ENCODE peak calls at places on chromosomes 4 and X, in seven cellular contexts. D, J, W, L, I, M and U are unnamed samples.

GRCh38 chr4:85995361-85995760 is 364.5 kb downstream of the MAPK10 start:
- ATAC-seq in M (peak), D (no peak), W (no peak), I (peak), L (no peak), J (no peak), U (peak)

GRCh38 chrX:153400146-153401132 is 711 bp downstream of the PNMA6E start:
- ATAC-seq in D (peak), I (peak), M (peak), L (no peak), J (peak), W (peak), U (peak)

GRCh38 chr4:121239951-121240350 is 75.8 kb upstream of the TNIP3 start:
- ATAC-seq in I (no peak), D (no peak), L (no peak), J (no peak), M (no peak), W (no peak), U (no peak)

GRCh38 chrX:149267878-149268813 is 237.0 kb downstream of the IDS start:
- ATAC-seq in L (no peak), W (no peak), D (no peak), J (no peak), I (peak), M (peak), U (no peak)

GRCh38 chrX:124497386-124497785 is 151.0 kb downstream of the SH2D1A start:
- ATAC-seq in L (no peak), D (no peak), M (peak), W (no peak), J (peak), I (no peak), U (no peak)

GRCh38 chr4:11149612-11150259 is 279.0 kb downstream of the HS3ST1 start:
- ATAC-seq in D (peak), J (no peak), W (no peak), I (peak), L (no peak), M (peak), U (no peak)

GRCh38 chr4:95087657-95088455 is 330.1 kb downstream of the BMPR1B start:
- ATAC-seq in D (peak), J (no peak), L (no peak), I (no peak), M (no peak), W (no peak), U (no peak)

GRCh38 chr4:22462693-22463092 is 53.2 kb downstream of the ADGRA3 start:
- ATAC-seq in M (no peak), L (no peak), D (no peak), I (no peak), J (no peak), W (peak), U (no peak)

GRCh38 chrX:9278475-9279270 is 186.2 kb upstream of the TBL1X start:
- ATAC-seq in I (no peak), M (no peak), W (no peak), L (peak), J (no peak), D (no peak), U (no peak)

GRCh38 chrX:139759637-139760036 is 51.7 kb upstream of the MCF2 start:
- ATAC-seq in J (peak), M (no peak), W (no peak), L (no peak), D (no peak), I (no peak), U (no peak)

GRCh38 chrX:71637848-71638247 is 19.5 kb upstream of the CXCR3 start:
- ATAC-seq in J (peak), W (no peak), I (peak), L (peak), D (peak), M (peak), U (peak)

GRCh38 chr4:147786531-147786930 is 54.6 kb downstream of the ARHGAP10 start:
- ATAC-seq in D (no peak), J (no peak), I (no peak), L (peak), W (no peak), M (no peak), U (no peak)

GRCh38 chrX:107856289-107856688 is 30.6 kb downstream of the MID2 start:
- ATAC-seq in M (no peak), I (no peak), W (no peak), L (no peak), D (no peak), J (no peak), U (no peak)

GRCh38 chrX:44010626-44011025 is 37.4 kb upstream of the NDP start:
- ATAC-seq in J (no peak), W (no peak), D (no peak), M (no peak), L (no peak), I (no peak), U (no peak)

GRCh38 chr4:6907658-6908191 is 1.9 kb upstream of the TBC1D14 start:
- ATAC-seq in D (peak), M (no peak), I (no peak), J (no peak), L (no peak), W (peak), U (no peak)

GRCh38 chr4:83560523-83560922 is 24.6 kb downstream of the GPAT3 start:
- ATAC-seq in D (no peak), I (no peak), J (no peak), W (peak), M (no peak), L (no peak), U (no peak)

GRCh38 chrX:18557879-18558278 is 114.0 kb downstream of the RS1 start:
- ATAC-seq in M (no peak), D (no peak), I (no peak), W (no peak), L (no peak), J (no peak), U (no peak)

GRCh38 chrX:130435937-130436336 is 34.1 kb downstream of the RBMX2 start:
- ATAC-seq in J (no peak), W (no peak), I (no peak), L (no peak), D (no peak), M (no peak), U (no peak)

GRCh38 chr4:138967313-138967712 is 48.3 kb upstream of the NOCT start:
- ATAC-seq in D (no peak), I (peak), M (peak), L (no peak), J (no peak), W (no peak), U (peak)

GRCh38 chr4:7120341-7120740 is 52.5 kb upstream of the GRPEL1 start:
- ATAC-seq in M (no peak), L (no peak), W (peak), D (no peak), J (peak), I (no peak), U (no peak)

GRCh38 chrX:39331062-39331704 is 529.9 kb downstream of the MID1IP1 start:
- ATAC-seq in D (no peak), W (no peak), M (peak), J (no peak), L (no peak), I (peak), U (peak)

GRCh38 chr4:150259861-150260567 is 181.8 kb downstream of the DCLK2 start:
- ATAC-seq in J (no peak), W (no peak), I (no peak), D (no peak), L (peak), M (no peak), U (no peak)

GRCh38 chr4:168498259-168498658 is 1.4 kb downstream of the PALLD start:
- ATAC-seq in L (peak), I (no peak), D (no peak), M (no peak), W (no peak), J (no peak), U (no peak)

GRCh38 chr4:73608677-73609594 is 11.3 kb downstream of the RASSF6 start:
- ATAC-seq in W (peak), I (no peak), J (peak), L (no peak), M (no peak), D (peak), U (no peak)

GRCh38 chrX:80335062-80335830 is 85.0 kb upstream of the TENT5D start:
- ATAC-seq in J (peak), W (no peak), I (no peak), D (peak), L (peak), M (no peak), U (no peak)

GRCh38 chr4:68176500-68176899 is 46.8 kb upstream of the TMPRSS11F start:
- ATAC-seq in I (no peak), M (no peak), D (no peak), L (no peak), J (peak), W (peak), U (no peak)

GRCh38 chr4:138113819-138114415 is 128.2 kb downstream of the SLC7A11 start:
- ATAC-seq in L (no peak), D (no peak), W (no peak), M (no peak), I (peak), J (no peak), U (peak)

GRCh38 chr4:151250706-151251105 is 26.3 kb upstream of the PRSS48 start:
- ATAC-seq in W (no peak), D (no peak), I (no peak), M (no peak), J (no peak), L (no peak), U (no peak)

GRCh38 chrX:129808829-129809745 is 29.3 kb downstream of the SASH3 start:
- ATAC-seq in W (no peak), L (no peak), M (peak), J (no peak), I (peak), D (no peak), U (no peak)

GRCh38 chr4:63218837-63219236 is 1190.4 kb downstream of the TECRL start:
- ATAC-seq in W (no peak), D (no peak), L (no peak), I (no peak), J (no peak), M (no peak), U (no peak)

GRCh38 chr4:79598801-79599200 is 190.8 kb upstream of the GK2 start:
- ATAC-seq in L (peak), W (no peak), M (no peak), I (no peak), J (no peak), D (no peak), U (peak)